ENCODE peak calls at places on chromosomes 2 and 18, in ten cellular contexts. S is stimulated activated CD8-positive, alpha-beta memory T cell treated with anti-CD3 and anti-CD28 coated beads, Interleukin-2, amount 100 ng/mL, for 48 hours; N is NCI-H2227 treated with DMSO at 0.1 percent for 48 hours; R is C1 segment of cervical spinal cord; D is T-helper 2 cell; L is hypothalamus; C is activated gamma-delta T cell treated with anti-CD3 and anti-CD28 coated beads, Interleukin-2, amount 50 U/mL, for 16 hours; X is activated CD4-positive, alpha-beta T cell treated with anti-CD3 and anti-CD28 coated beads, Interleukin-2, amount 50 U/mL, for 1 hour; O is HT-29; J is naive thymus-derived CD8-positive, alpha-beta T cell. P is an unnamed sample.

GRCh38 chr2:68743531-68743930 is 8.9 kb downstream of the ARHGAP25 start:
- DNase-seq in S (no peak), N (no peak), R (no peak), D (no peak), L (no peak), C (no peak), X (no peak), O (no peak), J (no peak), P (no peak)

GRCh38 chr2:72979896-72980295 is 62.6 kb downstream of the EMX1 start:
- DNase-seq in S (no peak), N (no peak), R (peak), D (no peak), L (no peak), C (no peak), X (no peak), O (no peak), J (no peak), P (no peak)

GRCh38 chr2:174051039-174051438 is 85.9 kb upstream of the SP3 start:
- DNase-seq in S (no peak), N (no peak), R (no peak), D (no peak), L (no peak), C (no peak), X (no peak), O (no peak), J (no peak), P (no peak)

GRCh38 chr2:215507836-215508235 is 72.0 kb upstream of the FN1 start:
- DNase-seq in S (no peak), N (no peak), R (no peak), D (no peak), L (no peak), C (no peak), X (no peak), O (no peak), J (no peak), P (no peak)

GRCh38 chr18:35024965-35025364 is 16.2 kb upstream of the MAPRE2 start:
- DNase-seq in S (no peak), N (no peak), R (no peak), D (no peak), L (no peak), C (no peak), X (no peak), O (no peak), J (no peak), P (no peak)

GRCh38 chr2:218691234-218691633 is 19.3 kb downstream of the STK36 start:
- DNase-seq in S (no peak), N (no peak), R (no peak), D (no peak), L (no peak), C (no peak), X (no peak), O (no peak), J (no peak), P (no peak)

GRCh38 chr18:22503803-22504202 is 86.1 kb upstream of the CTAGE1 start:
- DNase-seq in S (no peak), N (no peak), R (no peak), D (no peak), L (no peak), C (no peak), X (no peak), O (no peak), J (no peak), P (no peak)

GRCh38 chr18:49177812-49178211 is 227.0 kb upstream of the SMAD7 start:
- DNase-seq in S (no peak), N (no peak), R (no peak), D (peak), L (no peak), C (no peak), X (no peak), O (no peak), J (no peak), P (no peak)

GRCh38 chr2:230665263-230665691 is 47.4 kb upstream of the CAB39 start:
- DNase-seq in S (no peak), N (no peak), R (no peak), D (peak), L (no peak), C (no peak), X (no peak), O (no peak), J (no peak), P (no peak)

GRCh38 chr2:8634466-8635172 is 47.2 kb upstream of the ID2 start:
- DNase-seq in S (no peak), N (no peak), R (no peak), D (no peak), L (no peak), C (no peak), X (no peak), O (no peak), J (peak), P (no peak)

GRCh38 chr18:48125724-48126123 is 195.3 kb upstream of the SMAD2 start:
- DNase-seq in S (no peak), N (no peak), R (no peak), D (peak), L (no peak), C (no peak), X (no peak), O (no peak), J (no peak), P (no peak)

GRCh38 chr2:74374509-74375205 is 5.5 kb downstream of the DCTN1 start:
- DNase-seq in S (no peak), N (peak), R (peak), D (no peak), L (peak), C (no peak), X (no peak), O (peak), J (no peak), P (no peak)

GRCh38 chr2:238704471-238705230 is 143.2 kb upstream of the TWIST2 start:
- DNase-seq in S (no peak), N (no peak), R (no peak), D (no peak), L (no peak), C (no peak), X (no peak), O (no peak), J (no peak), P (no peak)

GRCh38 chr2:46871976-46872381 is 43.6 kb downstream of the MCFD2 start:
- DNase-seq in S (no peak), N (no peak), R (no peak), D (no peak), L (no peak), C (no peak), X (no peak), O (no peak), J (no peak), P (no peak)

GRCh38 chr18:70044626-70045025 is 97.0 kb upstream of the CD226 start:
- DNase-seq in S (no peak), N (no peak), R (no peak), D (no peak), L (no peak), C (no peak), X (no peak), O (no peak), J (no peak), P (no peak)

GRCh38 chr2:25606892-25607291 is 66.5 kb downstream of the DTNB start:
- DNase-seq in S (no peak), N (peak), R (no peak), D (peak), L (no peak), C (no peak), X (no peak), O (peak), J (no peak), P (no peak)

GRCh38 chr18:3441290-3441689 is 8.7 kb upstream of the TGIF1 start:
- DNase-seq in S (no peak), N (no peak), R (no peak), D (peak), L (no peak), C (no peak), X (no peak), O (peak), J (peak), P (no peak)

GRCh38 chr2:8606649-8607550 is 75.0 kb upstream of the ID2 start:
- DNase-seq in S (no peak), N (no peak), R (no peak), D (peak), L (no peak), C (no peak), X (no peak), O (no peak), J (peak), P (no peak)

GRCh38 chr2:179917272-179917671 is 55.9 kb upstream of the ZNF385B start:
- DNase-seq in S (no peak), N (no peak), R (no peak), D (no peak), L (no peak), C (no peak), X (no peak), O (peak), J (no peak), P (no peak)

GRCh38 chr2:118732432-118732831 is 115.0 kb downstream of the EN1 start:
- DNase-seq in S (no peak), N (no peak), R (no peak), D (no peak), L (no peak), C (no peak), X (no peak), O (no peak), J (no peak), P (no peak)